ENCODE peak calls at places on chromosomes 5 and 9, in five cellular contexts. K is GM12878, B is K562, X is SK-N-SH, T is HCT116. M is an unnamed sample.

GRCh38 chr9:89815061-89815902 is 210.5 kb downstream of the GADD45G start:
- DNase-seq in K (no peak), X (no peak), T (no peak), B (no peak), M (no peak)

GRCh38 chr5:16483361-16483760 is 17.8 kb upstream of the ZNF622 start:
- DNase-seq in K (no peak), T (no peak), B (no peak), X (no peak), M (no peak)

GRCh38 chr5:176887252-176887849 is 11.8 kb downstream of the HK3 start:
- DNase-seq in K (no peak), T (no peak), B (no peak), X (peak; percentile 32), M (no peak)

GRCh38 chr9:120441446-120442279 is 138.3 kb downstream of the CDK5RAP2 start:
- DNase-seq in X (no peak), T (no peak), K (no peak), B (no peak), M (no peak)

GRCh38 chr5:120942551-120942950 is 478.5 kb downstream of the PRR16 start:
- DNase-seq in B (no peak), X (no peak), T (no peak), K (no peak), M (peak; percentile 60)

GRCh38 chr9:100108572-100108971 is 9.5 kb downstream of the INVS start:
- DNase-seq in K (no peak), B (no peak), X (no peak), T (no peak), M (no peak)

GRCh38 chr9:34514816-34515215 is 8.0 kb downstream of the ENHO start:
- DNase-seq in B (no peak), K (no peak), T (no peak), X (no peak), M (no peak)

GRCh38 chr9:81814794-81815464 is 113.3 kb upstream of the SPATA31D4 start:
- DNase-seq in K (peak; percentile 27), B (no peak), X (no peak), T (no peak), M (peak; percentile 48)

GRCh38 chr5:115949096-115949495 is 13.2 kb upstream of the LVRN start:
- DNase-seq in T (no peak), X (no peak), K (no peak), B (no peak), M (no peak)

GRCh38 chr9:136351237-136351800 is 12.2 kb downstream of the DNLZ start:
- DNase-seq in X (no peak), K (no peak), B (no peak), T (no peak), M (no peak)

GRCh38 chr5:1404062-1404461 is 41.2 kb downstream of the SLC6A3 start:
- DNase-seq in X (no peak), K (no peak), B (peak; percentile 44), T (no peak), M (no peak)

GRCh38 chr5:68548959-68549676 is 333.6 kb downstream of the PIK3R1 start:
- DNase-seq in B (no peak), T (no peak), X (no peak), K (no peak), M (no peak)

GRCh38 chr9:85157763-85158162 is 488.2 kb downstream of the NTRK2 start:
- DNase-seq in T (no peak), K (no peak), X (peak; percentile 39), B (no peak), M (no peak)

GRCh38 chr9:83596899-83597504 is 25.9 kb upstream of the IDNK start:
- DNase-seq in T (peak; percentile 27), B (peak; percentile 50), K (no peak), X (peak; percentile 54), M (peak; percentile 84)

GRCh38 chr5:55911784-55912653 is 60.9 kb downstream of the IL31RA start:
- DNase-seq in X (no peak), B (no peak), T (no peak), K (no peak), M (no peak)

GRCh38 chr9:70701163-70701562 is 286.7 kb upstream of the KLF9 start:
- DNase-seq in K (no peak), X (no peak), T (no peak), B (no peak), M (no peak)

GRCh38 chr9:99015448-99015847 is 71.7 kb downstream of the COL15A1 start:
- DNase-seq in X (no peak), K (no peak), T (no peak), B (no peak), M (no peak)

GRCh38 chr5:108820983-108821382 is 73.3 kb downstream of the FER start:
- DNase-seq in B (no peak), T (no peak), K (no peak), X (no peak), M (no peak)

GRCh38 chr5:82287625-82288024 is 9.5 kb upstream of the RPS23 start:
- DNase-seq in K (no peak), B (no peak), T (no peak), X (no peak), M (no peak)

GRCh38 chr9:34072868-34073590 is 24.3 kb upstream of the UBAP2 start:
- DNase-seq in X (no peak), B (no peak), T (no peak), K (no peak), M (no peak)

GRCh38 chr5:107472620-107473064 is 198.1 kb downstream of the EFNA5 start:
- DNase-seq in X (no peak), K (no peak), T (no peak), B (no peak), M (peak; percentile 78)

GRCh38 chr5:76813982-76814562 is 4.8 kb upstream of the F2RL1 start:
- DNase-seq in B (no peak), K (no peak), X (no peak), T (peak; percentile 81), M (no peak)

GRCh38 chr5:76816110-76816831 is 2.6 kb upstream of the F2RL1 start:
- DNase-seq in K (no peak), T (no peak), B (no peak), X (no peak), M (no peak)

GRCh38 chr5:76819851-76820280 is 1.0 kb downstream of the F2RL1 start:
- DNase-seq in B (no peak), K (no peak), X (no peak), T (no peak), M (peak; percentile 43)

GRCh38 chr5:76820491-76820890 is 1.7 kb downstream of the F2RL1 start:
- DNase-seq in X (no peak), T (no peak), B (no peak), K (no peak), M (no peak)

DNA sequence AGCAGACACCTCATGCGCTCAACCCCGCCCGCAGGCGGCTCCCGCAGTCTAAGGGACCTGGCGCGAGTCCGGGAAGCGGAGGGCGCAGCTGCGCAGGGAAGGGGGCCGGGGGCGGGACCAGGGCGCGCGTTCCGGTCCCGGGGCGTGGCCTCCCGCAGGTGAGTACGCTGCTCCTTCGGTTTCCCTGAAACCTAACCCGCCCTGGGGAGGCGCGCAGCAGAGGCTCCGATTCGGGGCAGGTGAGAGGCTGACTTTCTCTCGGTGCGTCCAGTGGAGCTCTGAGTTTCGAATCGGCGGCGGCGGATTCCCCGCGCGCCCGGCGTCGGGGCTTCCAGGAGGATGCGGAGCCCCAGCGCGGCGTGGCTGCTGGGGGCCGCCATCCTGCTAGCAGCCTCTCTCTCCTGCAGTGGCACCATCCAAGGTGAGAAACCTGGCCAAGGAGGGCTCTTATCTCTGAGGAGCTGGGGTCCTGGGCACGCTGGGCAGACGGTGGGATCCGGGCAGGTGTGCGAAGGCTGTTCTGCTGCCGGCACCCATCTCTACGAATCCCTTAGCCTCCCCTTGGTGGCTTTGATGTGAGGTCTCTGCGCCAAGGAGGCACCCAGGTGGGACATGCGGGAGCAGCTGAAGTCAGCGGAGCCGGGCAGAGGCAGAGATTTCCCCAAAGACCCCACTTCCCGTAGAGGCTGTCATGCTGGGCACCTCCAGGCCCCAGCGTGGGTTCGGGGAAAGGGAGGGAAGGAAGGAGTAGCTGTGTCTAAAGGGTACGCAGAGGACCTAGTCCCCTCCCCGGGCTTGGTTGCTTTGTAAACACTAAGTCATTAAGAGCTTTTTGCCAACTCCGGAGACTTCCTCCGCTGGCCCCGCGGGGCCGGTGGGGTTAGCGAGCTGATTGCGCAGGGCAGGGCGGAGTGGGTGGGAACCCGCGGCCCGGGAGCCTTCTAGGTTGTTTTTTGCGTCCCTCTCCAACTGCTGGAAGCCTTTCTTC is at the start of gene F2RL1:
- DNase-seq in T (peak; percentile 90), X (peak; percentile 83), B (peak; percentile 84), K (no peak), M (peak; percentile 98)
- TF ChIP-seq REST in T (no peak), X (no peak), B (no peak), K (no peak), M (no peak)

GRCh38 chr9:126939821-126940221 is 25.2 kb downstream of the RALGPS1 start:
- DNase-seq in K (no peak), T (no peak), B (no peak), X (no peak), M (no peak)

GRCh38 chr9:126938332-126938731 is 23.8 kb downstream of the RALGPS1 start:
- DNase-seq in X (no peak), B (no peak), T (no peak), K (no peak), M (no peak)

GRCh38 chr9:126937444-126937843 is 22.9 kb downstream of the RALGPS1 start:
- DNase-seq in K (no peak), B (no peak), X (no peak), T (no peak), M (no peak)

GRCh38 chr9:126945682-126946081 is 31.1 kb downstream of the RALGPS1 start:
- DNase-seq in K (no peak), T (no peak), B (peak; percentile 21), X (no peak), M (no peak)

GRCh38 chr9:126942369-126942768 is 27.8 kb downstream of the RALGPS1 start:
- DNase-seq in K (no peak), B (no peak), X (no peak), T (no peak), M (no peak)
- H3K4me2 ChIP-seq in K (no peak overlapping the region), B (no peak overlapping the region), X (no peak overlapping the region), T (no peak overlapping the region), M (no peak overlapping the region)

GRCh38 chr9:109556061-109556460 is 58.0 kb upstream of the PTPN3 start:
- DNase-seq in K (no peak), X (no peak), B (no peak), T (no peak), M (peak; percentile 38)

GRCh38 chr9:109556786-109557185 is 58.7 kb upstream of the PTPN3 start:
- DNase-seq in K (no peak), B (no peak), X (no peak), T (no peak), M (no peak)

GRCh38 chr9:109557481-109557880 is 59.4 kb upstream of the PTPN3 start:
- DNase-seq in T (no peak), B (no peak), K (no peak), X (no peak), M (no peak)

GRCh38 chr9:109558718-109559151 is 60.6 kb upstream of the PTPN3 start:
- DNase-seq in B (no peak), K (no peak), T (no peak), X (no peak), M (no peak)

DNA sequence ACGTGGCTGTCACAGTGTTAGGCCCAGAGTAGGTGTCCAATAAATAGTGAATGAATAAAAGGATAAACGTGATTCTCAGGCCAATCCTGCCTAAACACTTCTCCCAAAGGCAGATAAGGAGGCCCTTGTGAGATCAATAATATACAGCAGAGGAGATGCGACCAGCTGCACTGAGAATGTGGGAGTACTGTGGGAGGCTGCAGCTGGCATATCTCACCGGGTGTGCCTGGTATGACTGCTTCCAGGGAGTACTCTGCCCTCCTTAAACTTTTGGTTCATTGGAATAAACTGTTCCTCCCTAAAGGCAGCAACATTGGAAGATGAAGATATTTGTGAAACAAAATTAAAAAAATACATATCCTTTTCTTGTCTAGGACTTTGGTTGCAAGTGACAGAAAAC is 57.1 kb upstream of the PTPN3 start:
- DNase-seq in T (no peak), X (no peak), K (no peak), B (no peak), M (no peak)
- TF ChIP-seq REST in T (no peak), X (no peak), K (no peak), B (no peak), M (no peak)

GRCh38 chr9:137612741-137613142 is 6.1 kb upstream of the EHMT1 start:
- DNase-seq in X (no peak), K (no peak), T (no peak), B (no peak), M (no peak)
- H3K4me2 ChIP-seq in X (peak overlapping the region; percentile 51), K (no peak overlapping the region), T (peak overlapping the region; percentile 100), B (no peak overlapping the region), M (no peak overlapping the region)